ENCODE peak calls at places on chromosomes 11 and 22, in seven cellular contexts. One of them, this sample, is unnamed.

GRCh38 chr11:19719960-19720359 is 7.3 kb downstream of the NAV2 start:
- DNase-seq in fibroblast of mammary gland: no peak
- DNase-seq in psoas muscle: no peak
- DNase-seq in lower leg skin: no peak
- DNase-seq in astrocyte of the spinal cord: no peak
- DNase-seq in pancreas: no peak
- DNase-seq in brain microvascular endothelial cell: no peak
- DNase-seq in this sample: no peak

GRCh38 chr22:39908737-39909136 is 7.9 kb downstream of the GRAP2 start:
- DNase-seq in fibroblast of mammary gland: peak
- DNase-seq in psoas muscle: no peak
- DNase-seq in lower leg skin: no peak
- DNase-seq in astrocyte of the spinal cord: peak
- DNase-seq in pancreas: no peak
- DNase-seq in brain microvascular endothelial cell: peak
- DNase-seq in this sample: peak

GRCh38 chr22:38167988-38168407 is 13.6 kb downstream of the PLA2G6 start:
- DNase-seq in fibroblast of mammary gland: no peak
- DNase-seq in psoas muscle: peak
- DNase-seq in lower leg skin: no peak
- DNase-seq in astrocyte of the spinal cord: no peak
- DNase-seq in pancreas: peak
- DNase-seq in brain microvascular endothelial cell: no peak
- DNase-seq in this sample: no peak

GRCh38 chr11:48028909-48029685 is 48.7 kb downstream of the PTPRJ start:
- DNase-seq in fibroblast of mammary gland: no peak
- DNase-seq in psoas muscle: no peak
- DNase-seq in lower leg skin: no peak
- DNase-seq in astrocyte of the spinal cord: no peak
- DNase-seq in pancreas: peak
- DNase-seq in brain microvascular endothelial cell: no peak
- DNase-seq in this sample: peak

GRCh38 chr11:128593281-128593680 is 5.9 kb upstream of the ETS1 start:
- DNase-seq in fibroblast of mammary gland: peak
- DNase-seq in psoas muscle: no peak
- DNase-seq in lower leg skin: no peak
- DNase-seq in astrocyte of the spinal cord: peak
- DNase-seq in pancreas: no peak
- DNase-seq in brain microvascular endothelial cell: peak
- DNase-seq in this sample: peak

GRCh38 chr11:77019976-77020591 is 14.1 kb upstream of the B3GNT6 start:
- DNase-seq in fibroblast of mammary gland: peak
- DNase-seq in psoas muscle: no peak
- DNase-seq in lower leg skin: no peak
- DNase-seq in astrocyte of the spinal cord: peak
- DNase-seq in pancreas: no peak
- DNase-seq in brain microvascular endothelial cell: peak
- DNase-seq in this sample: peak

GRCh38 chr11:64755681-64756361 is 4.0 kb downstream of the PYGM start:
- DNase-seq in fibroblast of mammary gland: no peak
- DNase-seq in psoas muscle: no peak
- DNase-seq in lower leg skin: no peak
- DNase-seq in astrocyte of the spinal cord: no peak
- DNase-seq in pancreas: peak
- DNase-seq in brain microvascular endothelial cell: no peak
- DNase-seq in this sample: no peak

GRCh38 chr11:63212742-63213141 is 30.7 kb downstream of the SLC22A25 start:
- DNase-seq in fibroblast of mammary gland: peak
- DNase-seq in psoas muscle: no peak
- DNase-seq in lower leg skin: no peak
- DNase-seq in astrocyte of the spinal cord: peak
- DNase-seq in pancreas: no peak
- DNase-seq in brain microvascular endothelial cell: peak
- DNase-seq in this sample: peak

GRCh38 chr11:64694026-64694755 is 28.8 kb downstream of the NRXN2 start:
- DNase-seq in fibroblast of mammary gland: no peak
- DNase-seq in psoas muscle: no peak
- DNase-seq in lower leg skin: no peak
- DNase-seq in astrocyte of the spinal cord: no peak
- DNase-seq in pancreas: no peak
- DNase-seq in brain microvascular endothelial cell: no peak
- DNase-seq in this sample: no peak

GRCh38 chr22:46122511-46122971 is 27.8 kb upstream of the PPARA start:
- DNase-seq in fibroblast of mammary gland: peak
- DNase-seq in psoas muscle: peak
- DNase-seq in lower leg skin: no peak
- DNase-seq in astrocyte of the spinal cord: no peak
- DNase-seq in pancreas: peak
- DNase-seq in brain microvascular endothelial cell: peak
- DNase-seq in this sample: peak

GRCh38 chr11:109306322-109306721 is 115.7 kb upstream of the C11orf87 start:
- DNase-seq in fibroblast of mammary gland: peak
- DNase-seq in psoas muscle: no peak
- DNase-seq in lower leg skin: no peak
- DNase-seq in astrocyte of the spinal cord: no peak
- DNase-seq in pancreas: no peak
- DNase-seq in brain microvascular endothelial cell: peak
- DNase-seq in this sample: peak

GRCh38 chr11:117923773-117924172 is 5.4 kb downstream of the TMPRSS13 start:
- DNase-seq in fibroblast of mammary gland: no peak
- DNase-seq in psoas muscle: no peak
- DNase-seq in lower leg skin: no peak
- DNase-seq in astrocyte of the spinal cord: no peak
- DNase-seq in pancreas: peak
- DNase-seq in brain microvascular endothelial cell: no peak
- DNase-seq in this sample: peak

DNA sequence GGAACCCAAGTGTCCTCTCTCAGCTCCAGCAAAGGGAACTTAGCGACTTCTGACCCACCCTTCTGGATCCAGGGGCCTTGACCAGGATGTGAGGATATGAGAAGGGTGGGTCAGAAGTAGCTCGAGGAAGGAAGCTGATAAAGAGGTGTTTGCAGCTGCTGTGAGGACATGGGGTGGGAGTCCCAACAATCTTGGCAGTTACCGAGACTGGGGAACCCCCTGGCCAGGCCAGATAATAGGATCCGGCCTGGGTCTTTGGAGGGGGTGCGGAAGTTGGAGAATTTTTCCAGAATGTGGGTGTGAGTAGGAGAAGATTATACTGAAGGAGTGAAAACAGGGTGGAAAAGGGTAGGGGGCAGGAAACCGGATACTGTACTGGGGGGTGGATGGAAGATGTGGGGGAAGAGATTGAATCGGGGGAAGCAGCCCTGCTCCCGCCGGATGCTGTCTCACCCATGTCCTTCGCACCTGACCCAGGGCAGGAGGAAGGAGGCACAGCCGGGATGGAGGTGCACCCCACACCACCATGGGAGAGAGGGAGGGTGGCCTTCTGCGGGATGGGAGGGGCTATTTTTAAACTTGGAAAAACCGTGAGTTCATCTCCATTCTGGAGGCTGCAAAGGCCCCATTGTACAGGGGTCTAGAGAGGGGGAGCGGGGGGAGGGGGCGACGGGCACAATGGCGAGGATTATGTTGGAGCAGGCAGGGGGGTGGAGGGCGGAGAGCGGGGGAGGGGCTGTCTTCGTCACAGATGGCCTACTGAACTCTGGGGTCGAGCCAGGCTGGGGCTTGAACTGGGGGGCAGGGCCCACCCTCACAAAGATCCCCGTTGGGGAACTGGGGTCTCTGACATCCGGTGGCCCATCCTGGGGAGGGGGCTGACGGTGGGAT is 3.0 kb upstream of the MCAM start:
- DNase-seq in fibroblast of mammary gland: no peak
- DNase-seq in psoas muscle: peak
- DNase-seq in lower leg skin: peak
- DNase-seq in astrocyte of the spinal cord: no peak
- DNase-seq in pancreas: no peak
- DNase-seq in brain microvascular endothelial cell: no peak
- DNase-seq in this sample: no peak
- H3K4me3 ChIP-seq in fibroblast of mammary gland: no peak
- H3K4me3 ChIP-seq in psoas muscle: peak
- H3K4me3 ChIP-seq in lower leg skin: peak
- H3K4me3 ChIP-seq in astrocyte of the spinal cord: no peak
- H3K4me3 ChIP-seq in pancreas: no peak
- H3K4me3 ChIP-seq in brain microvascular endothelial cell: no peak
- H3K4me3 ChIP-seq in this sample: no peak

GRCh38 chr22:31816750-31817149 is 62.9 kb downstream of the DEPDC5 start:
- DNase-seq in fibroblast of mammary gland: no peak
- DNase-seq in psoas muscle: no peak
- DNase-seq in lower leg skin: no peak
- DNase-seq in astrocyte of the spinal cord: no peak
- DNase-seq in pancreas: no peak
- DNase-seq in brain microvascular endothelial cell: no peak
- DNase-seq in this sample: no peak

GRCh38 chr22:31821572-31821971 is 67.8 kb downstream of the DEPDC5 start:
- DNase-seq in fibroblast of mammary gland: no peak
- DNase-seq in psoas muscle: no peak
- DNase-seq in lower leg skin: no peak
- DNase-seq in astrocyte of the spinal cord: no peak
- DNase-seq in pancreas: no peak
- DNase-seq in brain microvascular endothelial cell: no peak
- DNase-seq in this sample: no peak

GRCh38 chr22:31820655-31821054 is 66.8 kb downstream of the DEPDC5 start:
- DNase-seq in fibroblast of mammary gland: no peak
- DNase-seq in psoas muscle: no peak
- DNase-seq in lower leg skin: no peak
- DNase-seq in astrocyte of the spinal cord: no peak
- DNase-seq in pancreas: no peak
- DNase-seq in brain microvascular endothelial cell: no peak
- DNase-seq in this sample: no peak

GRCh38 chr22:31822523-31822922 is 68.7 kb downstream of the DEPDC5 start:
- DNase-seq in fibroblast of mammary gland: no peak
- DNase-seq in psoas muscle: no peak
- DNase-seq in lower leg skin: no peak
- DNase-seq in astrocyte of the spinal cord: no peak
- DNase-seq in pancreas: no peak
- DNase-seq in brain microvascular endothelial cell: no peak
- DNase-seq in this sample: no peak

DNA sequence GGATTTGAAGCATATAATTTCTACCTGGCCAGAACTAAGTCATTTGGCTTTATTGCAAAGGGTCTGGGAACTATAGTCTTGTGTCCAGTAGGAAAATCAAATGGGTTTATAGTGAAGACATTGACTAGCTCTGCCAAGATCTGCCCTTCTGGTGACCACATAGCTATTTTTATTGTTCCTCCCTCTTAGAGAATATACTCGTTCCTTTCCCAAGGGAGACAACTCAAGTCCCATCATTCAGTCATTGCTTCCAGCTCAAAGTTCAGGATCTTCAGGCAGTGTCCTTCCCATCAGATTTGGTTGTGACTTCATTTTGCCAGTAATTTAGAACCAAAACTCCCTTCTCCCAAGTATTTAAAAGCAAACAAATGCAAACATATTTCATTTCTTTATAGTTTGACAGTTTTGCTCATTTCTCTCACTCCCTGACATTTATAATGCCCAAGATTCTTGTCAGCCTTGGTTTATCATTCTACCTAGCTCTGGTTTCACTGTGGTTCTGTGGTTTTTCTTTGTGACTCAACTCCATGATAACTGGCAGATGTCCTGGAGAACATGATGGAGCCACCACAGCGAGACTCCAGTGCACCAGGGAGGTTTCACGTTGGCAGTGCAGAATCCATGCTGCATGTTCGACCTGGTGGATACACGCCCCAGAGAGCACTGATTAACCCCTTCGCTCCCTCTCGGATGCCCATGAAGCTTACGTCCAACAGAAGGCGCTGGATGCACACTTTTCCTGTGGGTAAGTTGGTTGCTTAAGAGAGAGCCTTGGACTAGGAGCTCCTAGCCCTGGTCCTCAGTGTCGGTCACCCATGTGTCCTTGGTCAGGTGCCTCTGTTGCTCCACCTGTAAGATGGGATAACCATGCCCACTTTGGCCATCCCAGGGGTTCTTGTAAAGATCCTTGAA is 64.9 kb downstream of the DEPDC5 start:
- DNase-seq in fibroblast of mammary gland: peak
- DNase-seq in psoas muscle: no peak
- DNase-seq in lower leg skin: no peak
- DNase-seq in astrocyte of the spinal cord: peak
- DNase-seq in pancreas: no peak
- DNase-seq in brain microvascular endothelial cell: peak
- DNase-seq in this sample: peak
- TF ChIP-seq CTCF in fibroblast of mammary gland: peak
- TF ChIP-seq CTCF in psoas muscle: no peak
- TF ChIP-seq CTCF in lower leg skin: no peak
- TF ChIP-seq CTCF in astrocyte of the spinal cord: peak
- TF ChIP-seq CTCF in pancreas: no peak
- TF ChIP-seq CTCF in brain microvascular endothelial cell: no peak
- TF ChIP-seq CTCF in this sample: peak

DNA sequence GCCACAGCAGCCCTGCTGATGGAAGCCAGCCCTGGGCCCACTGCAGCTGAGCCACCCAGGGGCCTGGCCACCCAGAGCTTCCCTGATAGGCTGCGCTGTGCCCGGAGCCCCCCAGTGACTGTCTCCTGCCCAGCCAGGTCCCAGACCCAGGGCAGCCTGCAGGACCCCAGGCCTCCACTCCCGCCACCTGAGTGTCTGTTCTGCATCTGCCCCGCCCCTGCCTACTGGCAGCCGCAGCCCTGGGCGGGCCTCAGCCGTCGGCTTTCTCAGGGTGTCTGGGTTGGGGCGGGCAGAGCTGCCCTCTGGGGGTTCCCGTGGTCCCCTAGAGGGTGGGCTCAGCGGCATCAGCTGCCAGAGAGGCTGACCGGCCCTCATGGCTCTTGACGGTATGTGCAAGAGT is 12.5 kb upstream of the PIM3 start:
- DNase-seq in fibroblast of mammary gland: no peak
- DNase-seq in psoas muscle: no peak
- DNase-seq in lower leg skin: no peak
- DNase-seq in astrocyte of the spinal cord: no peak
- DNase-seq in pancreas: no peak
- DNase-seq in brain microvascular endothelial cell: no peak
- DNase-seq in this sample: no peak
- H3K4me3 ChIP-seq in fibroblast of mammary gland: no peak
- H3K4me3 ChIP-seq in psoas muscle: no peak
- H3K4me3 ChIP-seq in lower leg skin: no peak
- H3K4me3 ChIP-seq in astrocyte of the spinal cord: no peak
- H3K4me3 ChIP-seq in pancreas: peak
- H3K4me3 ChIP-seq in brain microvascular endothelial cell: no peak
- H3K4me3 ChIP-seq in this sample: no peak

DNA sequence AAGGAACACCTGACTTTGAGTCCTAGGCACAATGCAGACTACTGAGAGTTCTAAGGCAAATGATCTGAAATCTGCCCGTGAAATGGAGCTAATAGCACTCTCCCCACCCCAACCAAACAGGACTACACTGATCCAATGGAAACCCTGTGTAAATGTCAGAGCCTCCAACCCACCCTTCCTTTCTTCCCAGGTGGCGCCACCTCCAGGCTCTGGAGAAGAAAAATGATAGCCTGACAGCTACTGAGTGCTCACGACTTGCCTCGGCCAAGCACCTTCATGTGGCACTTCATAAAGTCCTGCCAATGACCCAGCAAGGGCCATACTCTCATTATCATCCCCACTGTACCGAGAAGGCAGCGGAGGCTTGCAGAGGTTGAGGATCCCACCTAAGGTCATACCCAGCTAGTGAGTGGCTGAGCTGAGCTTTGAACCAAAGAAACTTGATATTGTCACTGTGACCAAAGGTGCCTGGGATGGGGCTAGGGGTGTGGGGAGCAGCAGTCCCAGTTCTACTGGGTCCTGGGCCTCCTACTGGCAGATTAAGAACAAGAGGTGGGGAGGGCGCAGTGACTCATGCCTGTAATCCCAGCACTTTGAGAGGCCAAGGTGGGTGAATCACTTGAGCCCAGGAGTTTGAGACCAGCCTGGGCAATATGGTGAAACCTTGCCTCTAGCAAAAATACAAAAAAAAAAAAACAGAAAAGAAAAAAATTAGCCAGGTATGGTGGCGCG is 20.5 kb downstream of the TST start:
- DNase-seq in fibroblast of mammary gland: peak
- DNase-seq in psoas muscle: no peak
- DNase-seq in lower leg skin: no peak
- DNase-seq in astrocyte of the spinal cord: no peak
- DNase-seq in pancreas: no peak
- DNase-seq in brain microvascular endothelial cell: no peak
- DNase-seq in this sample: peak
- TF ChIP-seq CTCF in fibroblast of mammary gland: peak
- TF ChIP-seq CTCF in psoas muscle: no peak
- TF ChIP-seq CTCF in lower leg skin: no peak
- TF ChIP-seq CTCF in astrocyte of the spinal cord: no peak
- TF ChIP-seq CTCF in pancreas: no peak
- TF ChIP-seq CTCF in brain microvascular endothelial cell: peak
- TF ChIP-seq CTCF in this sample: peak

This sample was measured in choroid plexus epithelial cell.